ENCODE peak calls at places on chromosomes 6 and 20, in four cellular contexts. One of them, this sample, is unnamed.

GRCh38 chr6:42101186-42101657 is 41.2 kb downstream of the C6orf132 start:
- DNase-seq in mesendoderm: no peak
- DNase-seq in NCI-H345: no peak
- DNase-seq in mesothelial cell of epicardium: no peak
- DNase-seq in this sample: no peak

GRCh38 chr20:36498386-36499179 is 42.7 kb upstream of the MYL9 start:
- DNase-seq in mesothelial cell of epicardium: no peak
- DNase-seq in mesendoderm: no peak
- DNase-seq in NCI-H345: no peak
- DNase-seq in this sample: no peak

GRCh38 chr6:130587778-130588520 is 222.1 kb downstream of the TMEM200A start:
- DNase-seq in mesothelial cell of epicardium: no peak
- DNase-seq in mesendoderm: no peak
- DNase-seq in NCI-H345: no peak
- DNase-seq in this sample: no peak

GRCh38 chr20:49612127-49612738 is 44.3 kb upstream of the PTGIS start:
- DNase-seq in mesendoderm: no peak
- DNase-seq in NCI-H345: no peak
- DNase-seq in mesothelial cell of epicardium: no peak
- DNase-seq in this sample: no peak

GRCh38 chr6:100138346-100139022 is 144.5 kb upstream of the MCHR2 start:
- DNase-seq in NCI-H345: peak; percentile 46
- DNase-seq in mesothelial cell of epicardium: no peak
- DNase-seq in mesendoderm: no peak
- DNase-seq in this sample: no peak

GRCh38 chr6:132131777-132132176 is 180.6 kb upstream of the CCN2 start:
- DNase-seq in NCI-H345: no peak
- DNase-seq in mesendoderm: peak; percentile 65
- DNase-seq in mesothelial cell of epicardium: no peak
- DNase-seq in this sample: no peak

GRCh38 chr6:96760153-96760687 is 77.1 kb downstream of the GPR63 start:
- DNase-seq in mesendoderm: peak; percentile 37
- DNase-seq in mesothelial cell of epicardium: no peak
- DNase-seq in NCI-H345: peak; percentile 24
- DNase-seq in this sample: peak; percentile 30

GRCh38 chr20:16537918-16538317 is 35.3 kb downstream of the KIF16B start:
- DNase-seq in mesendoderm: no peak
- DNase-seq in mesothelial cell of epicardium: no peak
- DNase-seq in NCI-H345: no peak
- DNase-seq in this sample: no peak

GRCh38 chr20:38631155-38632022 is 29.8 kb downstream of the ARHGAP40 start:
- DNase-seq in mesothelial cell of epicardium: no peak
- DNase-seq in mesendoderm: no peak
- DNase-seq in NCI-H345: no peak
- DNase-seq in this sample: no peak

GRCh38 chr6:139839506-139840156 is 465.2 kb upstream of the CITED2 start:
- DNase-seq in mesothelial cell of epicardium: no peak
- DNase-seq in mesendoderm: no peak
- DNase-seq in NCI-H345: no peak
- DNase-seq in this sample: no peak

GRCh38 chr6:142276256-142276655 is 25.6 kb upstream of the ADGRG6 start:
- DNase-seq in NCI-H345: no peak
- DNase-seq in mesothelial cell of epicardium: no peak
- DNase-seq in mesendoderm: no peak
- DNase-seq in this sample: no peak

GRCh38 chr20:17644451-17644850 is 37.6 kb downstream of the RRBP1 start:
- DNase-seq in mesothelial cell of epicardium: no peak
- DNase-seq in NCI-H345: no peak
- DNase-seq in mesendoderm: no peak
- DNase-seq in this sample: no peak

GRCh38 chr20:57617079-57617795 is 3.0 kb downstream of the ZBP1 start:
- DNase-seq in NCI-H345: no peak
- DNase-seq in mesothelial cell of epicardium: no peak
- DNase-seq in mesendoderm: no peak
- DNase-seq in this sample: no peak

GRCh38 chr20:24566656-24567055 is 97.2 kb downstream of the SYNDIG1 start:
- DNase-seq in mesendoderm: no peak
- DNase-seq in mesothelial cell of epicardium: no peak
- DNase-seq in NCI-H345: no peak
- DNase-seq in this sample: no peak

GRCh38 chr20:49990310-49990720 is 7.5 kb downstream of the SNAI1 start:
- DNase-seq in mesendoderm: peak; percentile 81
- DNase-seq in NCI-H345: no peak
- DNase-seq in mesothelial cell of epicardium: no peak
- DNase-seq in this sample: peak; percentile 52

GRCh38 chr6:38978139-38978704 is 70.4 kb upstream of the GLP1R start:
- DNase-seq in mesendoderm: no peak
- DNase-seq in mesothelial cell of epicardium: no peak
- DNase-seq in NCI-H345: no peak
- DNase-seq in this sample: no peak

GRCh38 chr20:50562262-50562701 is 52.1 kb downstream of the PTPN1 start:
- DNase-seq in mesothelial cell of epicardium: no peak
- DNase-seq in mesendoderm: no peak
- DNase-seq in NCI-H345: peak; percentile 97
- DNase-seq in this sample: no peak

GRCh38 chr6:148771212-148771601 is 24.4 kb downstream of the UST start:
- DNase-seq in NCI-H345: peak; percentile 80
- DNase-seq in mesothelial cell of epicardium: no peak
- DNase-seq in mesendoderm: no peak
- DNase-seq in this sample: no peak

GRCh38 chr6:19231878-19232519 is 605.2 kb upstream of the ID4 start:
- DNase-seq in NCI-H345: peak; percentile 21
- DNase-seq in mesothelial cell of epicardium: no peak
- DNase-seq in mesendoderm: no peak
- DNase-seq in this sample: no peak

GRCh38 chr6:166659581-166659980 is 32.5 kb upstream of the RPS6KA2 start:
- DNase-seq in NCI-H345: no peak
- DNase-seq in mesothelial cell of epicardium: no peak
- DNase-seq in mesendoderm: no peak
- DNase-seq in this sample: no peak

GRCh38 chr6:108768176-108768555 is 80.1 kb upstream of the ARMC2 start:
- DNase-seq in mesendoderm: no peak
- DNase-seq in mesothelial cell of epicardium: no peak
- DNase-seq in NCI-H345: no peak
- DNase-seq in this sample: no peak

GRCh38 chr20:25632940-25633790 is 9.4 kb upstream of the NANP start:
- DNase-seq in mesendoderm: no peak
- DNase-seq in mesothelial cell of epicardium: no peak
- DNase-seq in NCI-H345: no peak
- DNase-seq in this sample: no peak

GRCh38 chr6:20575691-20576451 is 41.6 kb downstream of the CDKAL1 start:
- DNase-seq in mesendoderm: peak; percentile 71
- DNase-seq in mesothelial cell of epicardium: no peak
- DNase-seq in NCI-H345: no peak
- DNase-seq in this sample: no peak

GRCh38 chr6:94272327-94272726 is 853.0 kb upstream of the EPHA7 start:
- DNase-seq in mesendoderm: no peak
- DNase-seq in mesothelial cell of epicardium: no peak
- DNase-seq in NCI-H345: peak; percentile 22
- DNase-seq in this sample: no peak

GRCh38 chr6:25309886-25310285 is 30.7 kb downstream of the CARMIL1 start:
- DNase-seq in NCI-H345: no peak
- DNase-seq in mesothelial cell of epicardium: no peak
- DNase-seq in mesendoderm: no peak
- DNase-seq in this sample: no peak

GRCh38 chr6:167706313-167707109 is 120.2 kb upstream of the AFDN start:
- DNase-seq in mesothelial cell of epicardium: peak; percentile 28
- DNase-seq in mesendoderm: no peak
- DNase-seq in NCI-H345: no peak
- DNase-seq in this sample: peak; percentile 57